ENCODE peak calls at places on chromosomes 2 and 18, in five cellular contexts. R is dorsolateral prefrontal cortex, D is endodermal cell, I is fibroblast of mammary gland, Z is heart left ventricle. X is an unnamed sample.

GRCh38 chr2:27261926-27262298 is 935 bp downstream of the SLC30A3 start:
- DNase-seq in R (no peak), D (peak), I (no peak), Z (no peak), X (no peak)

GRCh38 chr2:219515874-219516629 is 1.8 kb downstream of the ASIC4 start:
- DNase-seq in R (no peak), D (no peak), I (no peak), Z (no peak), X (no peak)

GRCh38 chr2:60998628-60999545 is 18.6 kb upstream of the PEX13 start:
- DNase-seq in R (no peak), D (peak), I (peak), Z (no peak), X (peak)

GRCh38 chr2:151973013-151973900 is 125.6 kb downstream of the CACNB4 start:
- DNase-seq in R (no peak), D (no peak), I (no peak), Z (no peak), X (no peak)

GRCh38 chr18:80194874-80195570 is 52.3 kb downstream of the PARD6G start:
- DNase-seq in R (no peak), D (peak), I (no peak), Z (no peak), X (no peak)

GRCh38 chr2:120675460-120676130 is 60.1 kb upstream of the GLI2 start:
- DNase-seq in R (no peak), D (peak), I (peak), Z (peak), X (peak)

GRCh38 chr2:39568561-39569006 is 97.1 kb upstream of the TMEM178A start:
- DNase-seq in R (no peak), D (no peak), I (peak), Z (no peak), X (peak)

GRCh38 chr2:239208470-239209180 is 192.2 kb downstream of the HDAC4 start:
- DNase-seq in R (no peak), D (no peak), I (no peak), Z (no peak), X (no peak)

GRCh38 chr2:133504566-133505505 is 63.4 kb downstream of the NCKAP5 start:
- DNase-seq in R (peak), D (no peak), I (no peak), Z (peak), X (no peak)

GRCh38 chr2:24124003-24124585 is 825 bp downstream of the FAM228B start:
- DNase-seq in R (no peak), D (no peak), I (peak), Z (no peak), X (no peak)

GRCh38 chr2:44291281-44292248 is 16.3 kb downstream of the SLC3A1 start:
- DNase-seq in R (peak), D (peak), I (peak), Z (peak), X (peak)

GRCh38 chr2:18432999-18433398 is 127.5 kb downstream of the RDH14 start:
- DNase-seq in R (no peak), D (peak), I (no peak), Z (no peak), X (no peak)

GRCh38 chr2:100104718-100105677 is 37.4 kb downstream of the AFF3 start:
- DNase-seq in R (no peak), D (peak), I (no peak), Z (no peak), X (peak)

GRCh38 chr18:58400337-58400885 is 228.5 kb downstream of the ALPK2 start:
- DNase-seq in R (no peak), D (peak), I (peak), Z (no peak), X (peak)

GRCh38 chr2:224584768-224585204 is 377 bp downstream of the CUL3 start:
- DNase-seq in R (no peak), D (no peak), I (no peak), Z (peak), X (peak)

GRCh38 chr2:96336104-96336775 is 674 bp downstream of the NCAPH start:
- DNase-seq in R (no peak), D (no peak), I (no peak), Z (no peak), X (no peak)

GRCh38 chr2:96333708-96334107 is 1.9 kb upstream of the NCAPH start:
- DNase-seq in R (no peak), D (no peak), I (no peak), Z (no peak), X (no peak)

GRCh38 chr2:96341641-96342040 is 6.1 kb downstream of the NCAPH start:
- DNase-seq in R (no peak), D (no peak), I (no peak), Z (no peak), X (no peak)

GRCh38 chr2:96340493-96341414 is 5.2 kb downstream of the NCAPH start:
- DNase-seq in R (no peak), D (no peak), I (peak), Z (no peak), X (no peak)

DNA sequence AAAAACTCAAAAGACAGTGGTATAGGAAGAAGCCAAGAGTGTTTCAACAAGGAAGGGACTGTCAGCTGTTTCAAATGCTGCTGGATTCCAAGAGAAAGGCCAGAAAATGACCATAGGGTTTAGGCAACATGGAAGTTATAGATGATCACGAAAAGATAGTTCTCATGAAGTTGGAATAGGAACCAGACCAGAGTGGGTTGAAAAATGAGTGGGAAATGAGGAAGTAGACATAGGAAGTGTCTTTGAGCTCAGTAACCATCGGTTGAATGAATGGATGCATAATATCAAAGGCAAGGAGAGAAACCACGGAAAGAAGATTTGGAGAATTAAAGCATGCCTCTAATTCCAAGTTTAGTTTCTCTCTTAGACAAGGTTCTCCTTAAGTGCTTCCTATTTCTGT is 1.3 kb downstream of the NCAPH start:
- DNase-seq in R (no peak), D (no peak), I (no peak), Z (no peak), X (no peak)
- H3K4me3 ChIP-seq in R (no peak), D (peak), I (peak), Z (no peak), X (no peak)

GRCh38 chr2:95379616-95379925 is 22.9 kb upstream of the FAHD2A start:
- DNase-seq in R (no peak), D (peak), I (no peak), Z (no peak), X (no peak)
- TF ChIP-seq CTCF in R (no peak), D (peak), I (peak), Z (no peak), X (peak)

GRCh38 chr2:234020332-234020731 is 30.2 kb upstream of the SPP2 start:
- DNase-seq in R (no peak), D (no peak), I (no peak), Z (no peak), X (no peak)
- H3K4me3 ChIP-seq in R (no peak), D (no peak), I (no peak), Z (no peak), X (no peak)

DNA sequence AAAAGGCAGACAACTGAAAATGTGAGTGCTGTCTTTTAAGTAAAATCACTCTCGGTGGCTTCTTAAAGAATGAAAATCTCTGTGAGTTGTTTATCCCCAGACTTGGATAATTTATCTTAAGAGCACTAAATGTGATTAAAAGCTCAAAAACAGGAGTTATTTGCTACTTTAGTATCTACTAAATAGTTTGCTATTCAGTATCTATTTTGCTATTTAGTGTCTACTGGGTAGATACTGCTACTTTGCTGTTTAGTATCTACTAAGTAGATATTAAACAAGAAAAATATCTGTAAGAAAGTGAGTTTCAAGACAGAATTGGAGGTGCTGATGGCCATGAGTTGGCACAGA is 1.4 kb upstream of the KCNG3 start:
- DNase-seq in R (no peak), D (no peak), I (no peak), Z (no peak), X (no peak)
- TF ChIP-seq CTCF in R (no peak), D (no peak), I (no peak), Z (no peak), X (no peak)

DNA sequence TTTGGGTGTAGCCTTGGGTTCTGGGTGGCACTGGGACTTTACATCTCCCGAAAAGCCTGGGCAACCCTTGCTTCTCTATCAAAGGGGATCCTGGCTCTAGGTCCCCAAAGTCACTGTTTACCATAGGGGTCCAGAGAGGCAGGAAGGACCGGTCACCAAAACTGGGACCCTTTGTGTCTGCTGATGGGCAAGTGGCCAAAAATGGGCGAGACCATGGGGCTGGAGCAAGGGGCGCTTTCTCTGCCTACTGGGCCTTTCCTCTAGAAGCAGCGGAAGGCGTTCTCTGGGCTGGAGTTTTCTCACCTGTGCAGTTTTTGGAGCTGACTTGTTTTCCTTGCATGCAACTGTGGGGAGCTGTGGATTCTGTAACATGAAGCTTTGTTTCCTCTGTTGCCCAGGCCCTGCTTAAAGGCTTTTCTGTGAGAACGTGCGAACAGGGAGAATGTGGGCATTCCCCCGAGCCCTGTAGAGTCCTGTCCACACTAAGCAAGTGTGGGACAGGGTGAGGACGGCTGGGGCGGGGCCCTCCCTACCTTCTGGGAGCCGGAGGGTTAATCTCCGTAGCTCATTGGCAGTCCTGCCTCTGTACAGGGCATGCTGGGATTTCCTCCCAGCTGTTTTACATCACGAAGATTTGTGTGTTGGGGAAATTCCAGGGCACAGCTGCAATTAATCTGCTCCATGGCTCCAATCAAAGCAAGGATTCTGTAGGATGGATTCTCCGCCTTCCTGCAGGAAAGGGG is 50.2 kb downstream of the TGOLN2 start:
- DNase-seq in R (no peak), D (no peak), I (peak), Z (peak), X (peak)
- H3K4me3 ChIP-seq in R (no peak), D (no peak), I (peak), Z (no peak), X (peak)

GRCh38 chr2:142140434-142140845 is 9.6 kb upstream of the LRP1B start:
- DNase-seq in R (no peak), D (no peak), I (peak), Z (no peak), X (peak)
- TF ChIP-seq CTCF in R (peak), D (peak), I (peak), Z (peak), X (peak)

DNA sequence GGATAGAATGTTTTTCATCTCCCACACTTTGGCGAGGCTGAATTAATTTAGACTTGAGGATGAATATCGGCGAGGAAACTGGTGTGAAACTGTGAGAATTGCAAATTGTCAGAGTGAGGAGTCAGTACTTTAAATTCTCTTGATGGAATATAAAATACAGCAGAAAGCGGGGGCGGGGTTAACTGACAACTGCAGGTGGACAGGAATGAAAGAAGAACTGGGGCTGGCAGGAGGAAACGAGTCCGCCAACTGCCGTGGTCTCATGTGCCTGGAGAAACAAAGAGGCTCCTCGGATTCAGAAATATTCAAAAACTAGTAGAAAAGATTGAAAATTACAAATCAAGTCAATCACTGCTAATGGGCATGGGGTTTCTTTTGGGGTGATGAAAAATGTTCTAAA is 44.3 kb downstream of the MOGAT1 start:
- DNase-seq in R (no peak), D (no peak), I (no peak), Z (no peak), X (no peak)
- H3K4me3 ChIP-seq in R (no peak), D (no peak), I (no peak), Z (no peak), X (no peak)

X was measured in foreskin fibroblast.